ENCODE peak calls at places on chromosomes 6 and 20, in four cellular contexts. F is mammary epithelial cell, J is GM12878, T is HCT116. P is an unnamed sample. For H3K4me1, the result is how much of the 10 kb centered on the place peaks cover.

GRCh38 chr20:61185181-61185580 is 66.9 kb upstream of the CDH4 start:
- DNase-seq in F (peak), T (no peak), J (no peak), P (no peak)

GRCh38 chr20:43590036-43590391 is 723 bp upstream of the IFT52 start:
- DNase-seq in T (no peak), F (no peak), J (no peak), P (no peak)

GRCh38 chr6:112017169-112017568 is 36.7 kb upstream of the CCN6 start:
- DNase-seq in J (no peak), F (peak), T (no peak), P (no peak)

GRCh38 chr20:44776977-44777376 is 31.3 kb downstream of the KCNK15 start:
- DNase-seq in T (no peak), J (no peak), F (peak), P (peak)

GRCh38 chr6:105981888-105982358 is 104.2 kb upstream of the PRDM1 start:
- DNase-seq in J (no peak), T (no peak), F (no peak), P (no peak)

GRCh38 chr20:43665466-43666176 is 1.3 kb upstream of the MYBL2 start:
- DNase-seq in F (no peak), T (no peak), J (no peak), P (no peak)

GRCh38 chr6:118867181-118867580 is 26.8 kb upstream of the ASF1A start:
- DNase-seq in J (no peak), F (no peak), T (no peak), P (no peak)

GRCh38 chr6:162854734-162855191 is 127.0 kb downstream of the PACRG start:
- DNase-seq in F (no peak), J (no peak), T (no peak), P (no peak)

GRCh38 chr6:17138033-17138432 is 36.2 kb downstream of the STMND1 start:
- DNase-seq in J (no peak), T (no peak), F (no peak), P (no peak)

GRCh38 chr20:46221271-46221670 is 87.0 kb downstream of the CDH22 start:
- DNase-seq in J (no peak), F (no peak), T (no peak), P (no peak)

GRCh38 chr6:139679516-139680179 is 305.2 kb upstream of the CITED2 start:
- DNase-seq in J (no peak), F (no peak), T (no peak), P (no peak)

GRCh38 chr6:134080171-134080795 is 27.9 kb upstream of the SLC2A12 start:
- DNase-seq in F (peak), J (no peak), T (no peak), P (peak)

GRCh38 chr20:38353298-38353697 is 7.0 kb downstream of the LBP start:
- DNase-seq in T (no peak), J (no peak), F (no peak), P (no peak)

GRCh38 chr6:88013015-88013414 is 34.6 kb upstream of the SPACA1 start:
- DNase-seq in F (no peak), T (no peak), J (no peak), P (peak)

GRCh38 chr6:141587482-141588266 is 545.1 kb upstream of the GJE1 start:
- DNase-seq in T (no peak), F (no peak), J (no peak), P (no peak)

GRCh38 chr6:81171991-81172740 is 580.3 kb downstream of the TENT5A start:
- DNase-seq in T (peak), J (no peak), F (peak), P (no peak)

GRCh38 chr20:51562334-51563140 is 20.0 kb upstream of the NFATC2 start:
- DNase-seq in T (peak), F (peak), J (no peak), P (no peak)

GRCh38 chr6:123747515-123747914 is 56.1 kb upstream of the NKAIN2 start:
- DNase-seq in T (no peak), J (no peak), F (no peak), P (no peak)

GRCh38 chr20:57326667-57327455 is 2.7 kb upstream of the SPO11 start:
- DNase-seq in J (no peak), T (peak), F (peak), P (peak)

GRCh38 chr6:168376120-168376519 is 56.5 kb upstream of the DACT2 start:
- DNase-seq in J (no peak), F (no peak), T (no peak), P (no peak)

GRCh38 chr6:38142178-38142902 is 322.8 kb downstream of the ZFAND3 start:
- DNase-seq in T (no peak), J (no peak), F (no peak), P (no peak)

GRCh38 chr6:1612902-1613301 is 3.2 kb downstream of the FOXC1 start:
- DNase-seq in T (no peak), J (no peak), F (peak), P (no peak)
- TF ChIP-seq EZH2 in T (no peak), J (no peak), F (no peak), P (no peak)

GRCh38 chr6:39421383-39422225 is 99.1 kb upstream of the KCNK16 start:
- DNase-seq in F (no peak), J (no peak), T (no peak), P (no peak)

GRCh38 chr6:39422273-39422672 is 99.8 kb upstream of the KCNK16 start:
- DNase-seq in J (no peak), F (no peak), T (no peak), P (no peak)

GRCh38 chr6:39425346-39426056 is 103.0 kb upstream of the KCNK16 start:
- DNase-seq in F (no peak), T (no peak), J (no peak), P (no peak)

GRCh38 chr6:39426057-39426592 is 103.6 kb upstream of the KCNK16 start:
- DNase-seq in T (no peak), J (no peak), F (peak), P (no peak)

GRCh38 chr6:39424831-39425230 is 102.3 kb upstream of the KCNK16 start:
- DNase-seq in F (no peak), J (no peak), T (no peak), P (no peak)
- H3K4me1 ChIP-seq in F (under half), J (under half), T (under half), P (under half)

DNA sequence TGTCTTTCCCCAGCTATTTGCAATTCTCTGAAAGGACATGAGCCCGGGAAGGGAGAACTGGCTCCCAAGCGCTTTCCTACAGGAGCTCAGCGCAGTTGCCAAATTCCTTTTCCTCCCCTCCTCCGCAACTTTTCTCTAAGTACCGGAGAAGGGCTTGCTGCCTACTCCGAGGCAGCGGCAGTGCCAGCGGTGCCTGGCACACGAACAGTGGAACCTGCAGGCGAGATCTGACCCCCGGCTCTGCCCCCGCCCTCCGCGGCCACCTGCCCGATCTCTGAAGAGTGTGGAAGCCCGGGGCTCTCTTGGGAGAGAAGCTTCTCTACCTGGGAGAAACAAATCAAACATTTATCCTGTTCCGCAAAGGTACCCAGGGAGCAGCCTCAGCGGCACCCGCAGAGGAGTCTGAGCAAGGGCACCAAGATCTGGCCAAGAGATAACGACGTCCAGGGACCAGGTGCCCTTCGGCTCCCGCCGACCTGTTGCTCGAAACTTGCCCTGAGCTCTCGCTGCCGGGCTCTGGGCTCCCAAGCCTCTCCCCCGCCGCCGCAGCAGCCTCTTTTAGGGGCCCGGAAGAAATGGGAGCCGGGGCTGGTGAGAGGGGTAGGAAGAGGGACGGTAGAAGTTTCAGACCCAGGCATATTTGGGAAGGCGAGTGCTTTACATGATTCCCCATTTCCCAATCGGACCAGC is 2.1 kb downstream of the CBLN4 start:
- DNase-seq in T (no peak), J (no peak), F (no peak), P (no peak)
- TF ChIP-seq EZH2 in T (no peak), J (no peak), F (no peak), P (no peak)

DNA sequence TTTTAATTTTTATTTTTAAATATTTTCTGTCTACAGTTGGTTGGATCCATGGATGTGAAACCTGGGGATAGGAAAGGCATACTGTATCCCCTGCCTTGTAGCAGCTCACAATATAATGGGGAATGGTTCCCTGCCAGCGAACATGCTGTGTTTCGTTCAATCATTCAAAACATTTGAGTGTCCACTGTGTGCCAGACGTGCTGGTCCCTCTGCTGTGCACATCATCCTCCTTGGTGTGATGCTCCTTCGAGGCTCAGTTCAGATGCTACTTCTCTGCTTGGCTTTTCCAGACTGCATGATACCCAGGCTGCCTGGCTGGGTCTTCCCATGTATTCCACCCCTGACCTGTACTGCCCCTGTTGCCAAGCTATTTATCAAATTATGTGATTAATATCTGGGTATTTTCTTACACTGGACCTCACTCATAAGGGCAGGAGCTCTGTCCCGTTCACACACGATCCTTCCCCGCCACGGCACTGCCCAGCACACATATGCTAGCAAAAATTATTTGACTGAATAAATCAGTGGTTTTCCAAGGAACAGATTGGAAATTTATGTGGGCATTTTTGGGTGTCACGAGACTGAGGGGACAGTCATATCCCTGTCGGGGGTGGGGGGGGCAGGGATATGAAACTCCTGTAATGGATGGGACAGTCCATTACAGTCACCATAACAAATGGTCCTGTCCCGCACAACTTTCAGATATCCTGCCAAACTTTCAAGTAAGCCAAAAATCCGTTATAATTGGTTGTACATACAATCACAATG is 4.9 kb downstream of the SDCBP2 start:
- DNase-seq in T (no peak), J (no peak), F (no peak), P (no peak)
- H3K4me1 ChIP-seq in T (under half), J (under half), F (under half), P (under half)

DNA sequence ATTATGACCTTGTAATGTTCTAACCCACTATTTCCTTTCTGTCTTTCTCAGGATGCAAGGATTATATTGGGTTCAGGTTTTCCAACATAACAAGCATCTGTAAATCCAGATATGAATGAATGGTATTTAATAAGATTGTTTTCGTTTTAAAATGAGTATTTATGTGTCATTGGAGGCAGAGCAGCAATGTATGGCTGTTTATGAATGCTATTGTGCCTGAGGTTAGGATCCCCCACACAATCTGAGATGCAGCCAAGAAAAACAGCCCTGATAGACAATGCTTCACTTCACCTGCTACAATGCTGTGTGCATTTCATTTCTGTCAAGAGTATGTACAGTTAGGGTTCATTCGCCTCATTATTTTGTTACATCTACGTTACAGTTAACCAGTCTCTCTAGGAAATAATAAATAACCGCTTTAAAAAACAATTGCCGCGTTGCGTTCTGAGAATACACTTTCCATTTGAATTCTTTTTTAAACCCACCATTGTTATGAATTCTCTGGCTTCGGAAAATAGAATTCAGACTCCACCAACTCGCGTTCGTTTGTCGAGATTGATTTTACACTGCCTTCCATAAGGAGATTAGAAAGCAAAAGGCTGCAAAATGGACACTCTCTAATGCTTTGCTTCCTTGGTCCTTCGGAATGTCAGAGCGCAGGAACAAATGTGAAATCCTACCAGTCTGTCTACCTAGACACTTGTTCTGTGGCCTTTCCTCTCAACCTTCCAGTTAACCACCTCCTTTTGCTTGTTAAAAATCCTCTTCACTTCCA is 19.5 kb downstream of the TFAP2A start:
- DNase-seq in J (no peak), T (no peak), F (peak), P (no peak)
- TF ChIP-seq EZH2 in J (peak), T (no peak), F (no peak), P (no peak)

GRCh38 chr20:18943542-18943941 is 130.0 kb downstream of the SCP2D1 start:
- DNase-seq in J (no peak), F (peak), T (no peak), P (no peak)
- H3K4me1 ChIP-seq in J (under half), F (under half), T (under half), P (under half)

GRCh38 chr6:10883312-10884244 is 1.7 kb upstream of the GCM2 start:
- DNase-seq in F (no peak), J (no peak), T (no peak), P (no peak)
- TF ChIP-seq EZH2 in F (no peak), J (no peak), T (no peak), P (no peak)

GRCh38 chr20:63732118-63733095 is 4.1 kb upstream of the LIME1 start:
- DNase-seq in T (no peak), J (no peak), F (no peak), P (no peak)
- H3K4me1 ChIP-seq in T (under half), J (half or more), F (under half), P (half or more)

GRCh38 chr6:144149894-144150672 is at the start of gene STX11:
- DNase-seq in T (no peak), F (peak), J (peak), P (peak)
- TF ChIP-seq EZH2 in T (no peak), F (no peak), J (no peak), P (no peak)